ENCODE peak calls at places on chromosome 1, in ten cellular contexts. T, L, B, D, W, U, F, E, K and N are unnamed samples. For H3K4me1, the result is how much of the 10 kb centered on the place peaks cover.

GRCh38 chr1:30768169-30768829 is 10.7 kb upstream of the LAPTM5 start:
- DNase-seq in T (no peak), L (no peak), B (no peak), D (no peak), W (no peak), U (no peak), F (no peak), E (no peak), K (no peak), N (no peak)

GRCh38 chr1:77347646-77348045 is 65.8 kb downstream of the AK5 start:
- DNase-seq in T (no peak), L (peak), B (no peak), D (no peak), W (no peak), U (no peak), F (no peak), E (no peak), K (peak), N (no peak)

GRCh38 chr1:36579049-36579448 is 96.3 kb upstream of the CSF3R start:
- DNase-seq in T (no peak), L (no peak), B (no peak), D (no peak), W (no peak), U (no peak), F (no peak), E (no peak), K (no peak), N (no peak)

GRCh38 chr1:112439592-112439991 is 43.6 kb downstream of the CTTNBP2NL start:
- DNase-seq in T (no peak), L (no peak), B (no peak), D (no peak), W (no peak), U (no peak), F (no peak), E (no peak), K (no peak), N (no peak)

GRCh38 chr1:24773618-24774017 is 28.4 kb downstream of the CLIC4 start:
- DNase-seq in T (no peak), L (no peak), B (no peak), D (no peak), W (no peak), U (no peak), F (no peak), E (no peak), K (no peak), N (no peak)

GRCh38 chr1:110223581-110223980 is 13.5 kb downstream of the KCNC4 start:
- DNase-seq in T (no peak), L (no peak), B (no peak), D (no peak), W (no peak), U (no peak), F (no peak), E (no peak), K (no peak), N (no peak)

GRCh38 chr1:109914587-109915240 is 4.1 kb downstream of the CSF1 start:
- DNase-seq in T (no peak), L (no peak), B (no peak), D (no peak), W (no peak), U (no peak), F (no peak), E (no peak), K (no peak), N (no peak)

GRCh38 chr1:222095606-222096475 is 354.0 kb upstream of the DUSP10 start:
- DNase-seq in T (peak), L (peak), B (peak), D (peak), W (no peak), U (peak), F (no peak), E (no peak), K (peak), N (peak)

GRCh38 chr1:3258431-3259003 is 189.5 kb downstream of the PRDM16 start:
- DNase-seq in T (no peak), L (no peak), B (no peak), D (no peak), W (no peak), U (no peak), F (no peak), E (no peak), K (no peak), N (no peak)

GRCh38 chr1:163130250-163130856 is 61.2 kb downstream of the RGS4 start:
- DNase-seq in T (no peak), L (no peak), B (no peak), D (no peak), W (no peak), U (no peak), F (no peak), E (no peak), K (no peak), N (no peak)

GRCh38 chr1:241639653-241640148 is 468 bp downstream of the CHML start:
- DNase-seq in T (peak), L (no peak), B (peak), D (no peak), W (peak), U (no peak), F (peak), E (no peak), K (peak), N (peak)

GRCh38 chr1:36511804-36512798 is 29.4 kb upstream of the CSF3R start:
- DNase-seq in T (no peak), L (no peak), B (no peak), D (no peak), W (no peak), U (no peak), F (no peak), E (no peak), K (no peak), N (no peak)

GRCh38 chr1:3822421-3822820 is 26.1 kb upstream of the LRRC47 start:
- DNase-seq in T (no peak), L (no peak), B (no peak), D (no peak), W (peak), U (no peak), F (peak), E (no peak), K (no peak), N (no peak)

GRCh38 chr1:104125226-104125625 is 375.5 kb downstream of the AMY1C start:
- DNase-seq in T (no peak), L (no peak), B (no peak), D (no peak), W (no peak), U (no peak), F (no peak), E (no peak), K (no peak), N (no peak)

GRCh38 chr1:106055900-106056299 is 1000.6 kb upstream of the PRMT6 start:
- DNase-seq in T (no peak), L (no peak), B (no peak), D (no peak), W (no peak), U (no peak), F (no peak), E (no peak), K (no peak), N (no peak)

GRCh38 chr1:39663559-39663958 is 8.3 kb downstream of the NT5C1A start:
- DNase-seq in T (no peak), L (no peak), B (no peak), D (no peak), W (no peak), U (no peak), F (no peak), E (no peak), K (no peak), N (no peak)

GRCh38 chr1:179770887-179771502 is 27.9 kb downstream of the FAM163A start:
- DNase-seq in T (no peak), L (no peak), B (no peak), D (no peak), W (no peak), U (no peak), F (no peak), E (no peak), K (peak), N (peak)

GRCh38 chr1:58884706-58885661 is 101.1 kb upstream of the JUN start:
- DNase-seq in T (peak), L (no peak), B (peak), D (no peak), W (no peak), U (peak), F (no peak), E (no peak), K (no peak), N (peak)

GRCh38 chr1:172220376-172220775 is 200.1 kb upstream of the C1orf105 start:
- DNase-seq in T (no peak), L (no peak), B (no peak), D (no peak), W (no peak), U (no peak), F (no peak), E (no peak), K (no peak), N (no peak)

GRCh38 chr1:201275266-201275666 is 8.0 kb upstream of the PKP1 start:
- DNase-seq in T (peak), L (peak), B (no peak), D (no peak), W (peak), U (peak), F (no peak), E (no peak), K (peak), N (no peak)

GRCh38 chr1:111990878-111991760 is 1.7 kb upstream of the KCND3 start:
- DNase-seq in T (peak), L (peak), B (peak), D (peak), W (peak), U (peak), F (peak), E (no peak), K (peak), N (peak)

GRCh38 chr1:3387401-3387800 is 67.1 kb upstream of the ARHGEF16 start:
- DNase-seq in T (no peak), L (no peak), B (no peak), D (no peak), W (no peak), U (no peak), F (no peak), E (no peak), K (no peak), N (no peak)

GRCh38 chr1:6170742-6171201 is 9.3 kb downstream of the CHD5 start:
- DNase-seq in T (no peak), L (no peak), B (no peak), D (no peak), W (no peak), U (no peak), F (no peak), E (no peak), K (no peak), N (no peak)

GRCh38 chr1:107358611-107359342 is 217.9 kb downstream of the NTNG1 start:
- DNase-seq in T (no peak), L (no peak), B (no peak), D (no peak), W (no peak), U (no peak), F (no peak), E (no peak), K (no peak), N (no peak)

GRCh38 chr1:52834798-52835197 is 7.8 kb upstream of the ZYG11A start:
- DNase-seq in T (no peak), L (no peak), B (peak), D (no peak), W (no peak), U (peak), F (no peak), E (no peak), K (no peak), N (peak)

GRCh38 chr1:165129568-165130164 is 226.8 kb downstream of the LMX1A start:
- DNase-seq in T (peak), L (peak), B (peak), D (peak), W (peak), U (peak), F (peak), E (no peak), K (peak), N (peak)

GRCh38 chr1:48536477-48536876 is 64.5 kb upstream of the SPATA6 start:
- DNase-seq in T (no peak), L (no peak), B (no peak), D (no peak), W (no peak), U (no peak), F (no peak), E (no peak), K (no peak), N (no peak)

GRCh38 chr1:155127105-155127671 is 488 bp upstream of the EFNA1 start:
- DNase-seq in T (peak), L (no peak), B (peak), D (no peak), W (peak), U (peak), F (peak), E (no peak), K (peak), N (peak)

GRCh38 chr1:93552751-93553455 is 105.0 kb downstream of the FNBP1L start:
- DNase-seq in T (peak), L (peak), B (no peak), D (no peak), W (no peak), U (peak), F (no peak), E (no peak), K (no peak), N (peak)

GRCh38 chr1:152013664-152014237 is 20.1 kb upstream of the S100A10 start:
- DNase-seq in T (no peak), L (no peak), B (no peak), D (no peak), W (no peak), U (peak), F (no peak), E (no peak), K (peak), N (peak)

GRCh38 chr1:205907794-205908193 is 35.5 kb downstream of the SLC26A9 start:
- DNase-seq in T (no peak), L (peak), B (no peak), D (no peak), W (no peak), U (peak), F (no peak), E (no peak), K (peak), N (peak)

GRCh38 chr1:39805385-39805784 is 16.7 kb upstream of the BMP8B start:
- DNase-seq in T (no peak), L (no peak), B (no peak), D (no peak), W (no peak), U (no peak), F (no peak), E (no peak), K (no peak), N (no peak)

GRCh38 chr1:223628233-223628632 is 37.3 kb downstream of the CAPN8 start:
- DNase-seq in T (peak), L (peak), B (no peak), D (peak), W (no peak), U (peak), F (peak), E (no peak), K (peak), N (peak)

DNA sequence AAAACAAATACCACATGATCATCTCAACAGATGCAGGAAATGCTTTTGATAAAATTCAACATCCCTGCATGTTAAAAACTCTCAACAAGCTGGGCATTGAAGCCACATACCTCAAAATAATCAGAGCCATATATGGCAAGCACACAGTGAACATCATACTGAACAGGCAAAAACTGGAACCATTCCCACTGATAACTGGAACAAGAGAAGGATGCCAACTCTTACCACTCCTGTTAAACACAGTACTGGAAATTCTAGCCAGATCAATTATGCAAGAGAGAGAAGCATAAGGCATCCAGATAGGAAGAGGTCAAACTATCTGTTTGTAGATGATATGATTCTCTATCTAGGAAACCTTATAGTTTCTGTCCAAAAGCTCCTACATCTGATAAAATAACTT is 91.6 kb downstream of the DNAH14 start:
- DNase-seq in T (no peak), L (no peak), B (no peak), D (no peak), W (no peak), U (no peak), F (no peak), E (no peak), K (no peak), N (no peak)
- H3K4me1 ChIP-seq in T (under half), L (under half), B (under half), D (under half), W (under half), U (under half), F (under half), E (under half), K (under half), N (under half)

GRCh38 chr1:20731057-20731991 is 1.2 kb downstream of the SH2D5 start:
- DNase-seq in T (no peak), L (no peak), B (no peak), D (no peak), W (no peak), U (no peak), F (peak), E (no peak), K (no peak), N (no peak)
- H3K4me3 ChIP-seq in T (peak), L (peak), B (peak), D (peak), W (peak), U (peak), F (peak), E (peak), K (peak), N (peak)

DNA sequence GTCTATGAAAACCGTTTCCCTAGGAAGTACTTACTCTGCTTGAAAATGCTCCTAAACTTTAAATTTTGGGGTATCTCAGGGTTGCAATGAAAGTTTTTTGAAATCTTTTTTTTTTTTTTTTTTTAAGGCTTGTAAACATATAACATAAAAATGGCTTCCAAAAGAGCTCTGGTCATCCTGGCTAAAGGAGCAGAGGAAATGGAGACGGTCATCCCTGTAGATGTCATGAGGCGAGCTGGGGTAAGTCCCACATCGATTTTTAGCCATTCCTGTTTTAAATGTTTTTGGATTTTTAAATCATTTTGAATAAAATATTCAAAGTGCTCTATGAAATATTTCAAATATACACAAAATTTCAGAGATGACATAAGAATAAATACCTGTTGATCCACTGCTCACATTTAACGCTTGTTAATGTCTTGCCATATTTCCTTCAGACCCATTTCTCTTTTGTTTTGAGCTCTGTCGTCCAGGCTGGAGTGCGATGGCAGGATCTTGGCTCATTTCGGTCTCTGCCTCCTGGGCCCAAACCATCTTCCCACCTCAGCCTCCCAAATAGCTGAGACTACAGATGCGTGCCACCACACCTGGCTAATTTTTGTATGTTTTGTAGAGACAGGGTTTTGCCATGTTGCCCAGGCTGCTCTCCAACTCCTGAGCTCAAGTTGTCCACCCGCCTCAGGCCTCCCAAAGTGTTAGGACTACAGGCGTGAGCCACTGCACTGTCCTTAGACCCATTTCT is 1.3 kb downstream of the PARK7 start:
- DNase-seq in T (no peak), L (no peak), B (no peak), D (no peak), W (no peak), U (no peak), F (no peak), E (no peak), K (no peak), N (no peak)
- H3K27ac ChIP-seq in T (peak), L (peak), B (no peak), D (no peak), W (peak), U (peak), F (peak), E (no peak), K (peak), N (peak)

GRCh38 chr1:230140221-230141001 is 73.4 kb downstream of the GALNT2 start:
- DNase-seq in T (no peak), L (no peak), B (peak), D (no peak), W (no peak), U (no peak), F (no peak), E (no peak), K (no peak), N (no peak)

GRCh38 chr1:230141002-230141648 is 74.1 kb downstream of the GALNT2 start:
- DNase-seq in T (no peak), L (no peak), B (no peak), D (no peak), W (no peak), U (no peak), F (no peak), E (no peak), K (no peak), N (peak)

GRCh38 chr1:230138561-230139239 is 71.7 kb downstream of the GALNT2 start:
- DNase-seq in T (no peak), L (no peak), B (no peak), D (no peak), W (no peak), U (no peak), F (no peak), E (no peak), K (no peak), N (no peak)

GRCh38 chr1:230139741-230140140 is 72.7 kb downstream of the GALNT2 start:
- DNase-seq in T (no peak), L (no peak), B (no peak), D (no peak), W (no peak), U (no peak), F (no peak), E (no peak), K (no peak), N (no peak)

GRCh38 chr1:230139306-230139705 is 72.3 kb downstream of the GALNT2 start:
- DNase-seq in T (no peak), L (no peak), B (no peak), D (no peak), W (peak), U (no peak), F (no peak), E (no peak), K (no peak), N (no peak)
- H3K4me1 ChIP-seq in T (half or more), L (under half), B (under half), D (under half), W (under half), U (under half), F (under half), E (under half), K (under half), N (half or more)

GRCh38 chr1:220093361-220094015 is 444 bp upstream of the IARS2 start:
- DNase-seq in T (no peak), L (no peak), B (no peak), D (no peak), W (no peak), U (no peak), F (no peak), E (no peak), K (no peak), N (peak)
- H3K4me3 ChIP-seq in T (peak), L (peak), B (peak), D (peak), W (peak), U (peak), F (peak), E (peak), K (peak), N (peak)

DNA sequence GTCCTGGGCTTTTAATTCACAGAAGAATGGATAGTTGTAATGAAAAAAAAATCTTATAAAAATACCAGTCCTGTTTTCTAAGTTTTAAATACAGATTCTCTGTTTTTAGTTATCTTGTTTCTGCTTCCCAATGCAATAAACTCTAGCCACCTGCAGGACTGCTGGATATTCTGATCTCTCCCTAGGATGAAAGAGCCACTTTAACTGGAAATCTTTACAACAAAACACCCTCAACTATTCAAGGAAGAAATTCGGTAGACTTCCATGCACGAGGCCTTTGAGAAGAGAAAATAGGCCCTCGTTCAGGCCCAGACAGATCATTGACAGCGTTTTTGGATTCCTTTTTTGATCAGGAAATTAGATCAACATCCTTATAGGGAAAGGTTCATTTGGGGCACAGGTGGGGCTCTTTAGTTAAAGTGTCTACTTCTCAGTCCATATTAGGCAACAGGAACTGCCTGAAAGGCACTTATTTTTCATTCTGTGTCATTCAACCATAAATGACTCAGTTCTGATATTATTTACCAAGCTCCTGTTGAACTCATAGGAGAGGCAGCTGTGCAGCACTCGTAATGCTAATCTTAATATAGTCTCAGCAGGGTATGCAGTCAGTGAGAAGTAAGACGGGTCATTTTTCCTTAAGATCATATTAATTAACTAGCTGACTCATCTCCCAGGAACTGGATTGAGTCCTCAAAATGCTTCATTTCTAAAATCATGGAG is 71.1 kb upstream of the ERRFI1 start:
- DNase-seq in T (no peak), L (peak), B (no peak), D (no peak), W (no peak), U (peak), F (no peak), E (no peak), K (peak), N (no peak)
- H3K27ac ChIP-seq in T (peak), L (peak), B (peak), D (no peak), W (peak), U (peak), F (peak), E (peak), K (peak), N (no peak)